ENCODE peak calls at places on chromosomes 4 and X, in four cellular contexts. J is endodermal cell, Q is astrocyte, E is PC-3. K is an unnamed sample. For H3K36me3, the result is how much of the 10 kb centered on the place peaks cover.

GRCh38 chr4:31295081-31295480 is 574.9 kb downstream of the PCDH7 start:
- DNase-seq in J (no peak), Q (peak), E (no peak), K (no peak)

GRCh38 chr4:137531121-137531520 is 1.2 kb downstream of the PCDH18 start:
- DNase-seq in J (peak), Q (no peak), E (peak), K (peak)

GRCh38 chrX:136812286-136812685 is 31.6 kb upstream of the ARHGEF6 start:
- DNase-seq in J (no peak), Q (no peak), E (no peak), K (peak)

GRCh38 chr4:24722026-24722568 is 73.3 kb upstream of the SOD3 start:
- DNase-seq in J (no peak), Q (no peak), E (no peak), K (no peak)

GRCh38 chr4:81606796-81607550 is 135.3 kb upstream of the RASGEF1B start:
- DNase-seq in J (peak), Q (no peak), E (peak), K (no peak)

GRCh38 chr4:128907966-128908365 is 98.5 kb downstream of the JADE1 start:
- DNase-seq in J (no peak), Q (no peak), E (no peak), K (no peak)

GRCh38 chr4:94934201-94934600 is 176.4 kb downstream of the BMPR1B start:
- DNase-seq in J (no peak), Q (peak), E (peak), K (peak)

GRCh38 chrX:2242980-2243379 is 257.8 kb downstream of the DHRSX start:
- DNase-seq in J (no peak), Q (no peak), E (no peak), K (no peak)

GRCh38 chrX:130108647-130109428 is 1.5 kb downstream of the ELF4 start:
- DNase-seq in J (peak), Q (no peak), E (peak), K (peak)

GRCh38 chr4:2252530-2252924 is 9.4 kb downstream of the MXD4 start:
- DNase-seq in J (no peak), Q (no peak), E (no peak), K (no peak)

GRCh38 chr4:2251795-2252529 is 9.9 kb downstream of the MXD4 start:
- DNase-seq in J (no peak), Q (no peak), E (no peak), K (no peak)

GRCh38 chr4:2250764-2251072 is 8.8 kb upstream of the HAUS3 start:
- DNase-seq in J (no peak), Q (no peak), E (no peak), K (no peak)

GRCh38 chr4:2250003-2250763 is 8.3 kb upstream of the HAUS3 start:
- DNase-seq in J (no peak), Q (no peak), E (no peak), K (no peak)

DNA sequence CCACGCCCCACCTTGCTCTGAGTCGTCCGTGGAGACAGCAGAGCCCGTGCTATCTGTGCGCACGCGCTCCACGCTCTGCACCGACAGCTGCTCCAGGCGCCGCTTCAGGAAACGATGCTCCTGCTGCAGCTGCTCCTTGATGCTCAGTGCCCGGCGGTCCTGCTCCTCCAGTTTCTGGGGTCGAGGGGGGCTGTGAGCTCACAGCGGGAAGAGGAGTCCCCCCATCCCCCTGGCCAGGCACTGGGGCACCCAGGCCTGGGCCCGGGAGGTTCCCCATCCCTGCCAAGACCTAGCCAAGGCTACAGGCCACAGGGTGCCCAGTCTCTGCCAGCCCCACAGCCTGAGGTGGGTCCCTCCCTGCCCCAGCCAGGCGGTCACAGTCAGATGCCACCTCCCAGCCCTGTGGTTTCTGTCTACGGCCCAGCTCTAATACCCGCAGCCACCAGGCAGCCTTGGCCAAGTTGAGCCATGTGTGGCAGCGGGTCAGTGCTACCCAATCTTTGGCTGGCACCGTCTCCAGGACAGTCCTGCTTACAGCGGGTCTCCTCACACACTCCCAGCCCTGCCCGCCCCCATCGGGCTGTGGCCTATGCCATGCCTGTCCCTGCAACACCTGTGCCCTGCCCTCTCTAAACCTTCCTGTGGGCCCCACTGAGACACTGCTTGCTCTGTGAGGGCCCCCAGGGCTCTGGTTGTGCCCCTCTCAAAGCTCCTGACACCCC is 9.3 kb upstream of the HAUS3 start:
- DNase-seq in J (peak), Q (no peak), E (no peak), K (no peak)
- H3K36me3 ChIP-seq in J (under half), Q (under half), E (under half), K (half or more)

DNA sequence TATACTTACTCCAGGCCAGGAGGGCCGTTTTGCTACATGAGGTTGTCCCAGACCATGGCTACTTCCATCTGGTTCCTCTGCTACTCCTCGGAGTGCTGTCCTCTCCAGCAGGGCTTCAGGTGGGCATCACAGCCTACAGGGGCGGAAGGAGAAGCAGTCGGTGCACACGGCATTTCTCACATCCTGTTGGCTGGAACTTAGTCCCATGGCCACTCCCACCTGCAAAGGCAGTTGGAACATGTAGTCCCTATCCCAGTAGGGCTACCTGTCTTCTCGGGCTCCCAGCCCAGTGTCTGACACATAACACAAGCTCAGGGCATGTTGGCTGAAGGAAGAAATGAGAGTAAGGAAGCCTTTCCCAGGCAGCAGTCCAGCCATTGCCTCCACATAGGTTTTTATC is 7.7 kb upstream of the STK32B start:
- DNase-seq in J (peak), Q (no peak), E (peak), K (no peak)
- H3K9ac ChIP-seq in J (no peak), Q (no peak), E (no peak), K (no peak)

GRCh38 chr4:184930026-184930425 is 88.3 kb upstream of the HELT start:
- DNase-seq in J (no peak), Q (no peak), E (no peak), K (no peak)

GRCh38 chr4:184934961-184935360 is 83.3 kb upstream of the HELT start:
- DNase-seq in J (no peak), Q (no peak), E (no peak), K (no peak)

GRCh38 chr4:184934184-184934583 is 84.1 kb upstream of the HELT start:
- DNase-seq in J (no peak), Q (no peak), E (peak), K (no peak)

GRCh38 chr4:184933311-184933710 is 85.0 kb upstream of the HELT start:
- DNase-seq in J (no peak), Q (no peak), E (no peak), K (no peak)

DNA sequence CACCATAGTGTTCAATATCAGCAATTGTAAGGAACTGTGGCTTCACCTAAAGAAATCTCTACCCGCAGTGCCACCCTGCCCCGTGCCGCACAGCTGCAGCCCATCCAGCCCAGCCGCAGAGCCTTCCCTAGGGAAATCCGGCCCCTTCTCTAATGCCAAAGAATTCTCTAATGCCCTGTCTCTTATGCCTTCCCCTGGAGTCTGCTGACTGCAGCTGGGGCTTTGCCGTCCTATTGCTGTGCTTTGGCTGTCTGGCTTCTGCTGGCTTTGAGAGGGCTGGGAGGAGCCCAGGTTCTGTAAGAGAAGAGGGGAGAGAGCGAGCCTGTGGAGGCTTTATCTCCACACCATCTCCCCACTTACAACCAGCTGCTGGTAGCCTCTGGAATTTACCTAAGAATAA is 85.9 kb upstream of the HELT start:
- DNase-seq in J (peak), Q (no peak), E (no peak), K (no peak)
- H3K36me3 ChIP-seq in J (under half), Q (under half), E (under half), K (under half)

GRCh38 chr4:118206627-118207026 is 146.2 kb downstream of the PRSS12 start:
- DNase-seq in J (no peak), Q (peak), E (no peak), K (peak)
- H3K9ac ChIP-seq in J (no peak), Q (no peak), E (no peak), K (no peak)

DNA sequence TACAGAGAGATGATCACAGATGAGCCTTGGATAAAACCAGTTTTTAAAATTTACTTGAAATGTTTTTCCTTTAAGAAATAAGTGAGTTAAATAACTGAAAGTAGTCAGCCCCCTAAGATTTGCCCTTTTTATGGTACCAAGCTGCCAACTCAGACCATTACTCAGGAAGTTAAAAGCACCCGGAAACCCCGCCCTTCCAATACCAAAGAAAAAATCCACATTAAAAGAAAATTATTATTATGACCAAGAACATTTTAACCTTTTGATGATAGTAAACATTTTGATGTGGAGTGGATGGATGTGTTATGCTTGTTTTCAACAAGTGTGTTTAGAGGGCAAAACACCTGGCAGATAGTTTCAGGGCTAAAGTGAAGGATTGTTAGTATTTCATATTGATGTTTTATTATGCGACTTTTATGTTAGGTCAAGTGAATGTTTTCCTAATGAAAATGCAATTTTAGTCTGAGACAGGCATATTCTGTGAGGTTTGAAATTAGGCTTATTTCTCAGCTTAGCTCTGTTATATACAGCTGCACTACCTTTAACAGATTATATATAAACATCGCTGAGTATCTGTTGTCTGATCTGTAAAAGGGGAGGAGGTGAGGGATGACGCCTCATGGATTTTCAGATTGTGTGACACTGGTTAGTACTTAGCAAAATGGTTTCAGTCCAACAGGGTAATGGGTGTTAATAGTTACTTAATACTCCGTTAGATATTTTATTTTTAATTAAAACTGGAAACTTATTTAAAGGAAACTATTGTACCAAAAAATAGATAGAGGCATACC is 89.0 kb downstream of the KDM6A start:
- DNase-seq in J (no peak), Q (no peak), E (no peak), K (no peak)
- H3K36me3 ChIP-seq in J (half or more), Q (under half), E (under half), K (under half)